ENCODE peak calls at places on chromosomes 6 and 20, in eight cellular contexts. I is fibroblast of mammary gland, D is type B pancreatic cell, R is mammary epithelial cell, K is AG04449, P is GM13976, O is heart left ventricle, E is GM10248. Q is an unnamed sample.

GRCh38 chr20:17806739-17807441 is 107.1 kb downstream of the BANF2 start:
- DNase-seq in I (peak), E (no peak), O (peak), P (no peak), K (peak), R (no peak), D (no peak), Q (peak)

GRCh38 chr20:61251529-61252393 is at the start of gene CDH4:
- DNase-seq in O (no peak), I (no peak), P (no peak), E (no peak), K (no peak), R (peak), D (no peak), Q (no peak)

GRCh38 chr6:105429676-105430075 is 26.8 kb upstream of the PREP start:
- DNase-seq in K (no peak), P (no peak), I (peak), D (no peak), R (no peak), E (no peak), O (no peak), Q (no peak)

GRCh38 chr6:35686441-35686840 is 2.3 kb downstream of the FKBP5 start:
- DNase-seq in E (no peak), R (no peak), D (no peak), K (no peak), O (no peak), I (no peak), P (no peak), Q (no peak)

GRCh38 chr20:59677586-59677985 is 73.2 kb downstream of the PHACTR3 start:
- DNase-seq in R (no peak), O (no peak), K (no peak), I (no peak), P (no peak), D (no peak), E (no peak), Q (no peak)

GRCh38 chr6:3884007-3884745 is 35.0 kb downstream of the FAM50B start:
- DNase-seq in E (no peak), O (no peak), R (peak), P (no peak), D (no peak), I (peak), K (no peak), Q (peak)

GRCh38 chr6:1787894-1788293 is 178.2 kb downstream of the FOXC1 start:
- DNase-seq in D (no peak), I (peak), O (no peak), K (no peak), R (peak), E (no peak), P (no peak), Q (no peak)

GRCh38 chr6:22194188-22194921 is 102.5 kb downstream of the PRL start:
- DNase-seq in K (peak), P (peak), R (peak), E (peak), I (peak), D (no peak), O (no peak), Q (no peak)

GRCh38 chr6:166958926-166959861 is 2.8 kb upstream of the RNASET2 start:
- DNase-seq in D (no peak), P (no peak), I (peak), E (peak), K (no peak), O (peak), R (no peak), Q (no peak)

GRCh38 chr6:136989591-136990578 is 54.9 kb downstream of the IL20RA start:
- DNase-seq in O (peak), P (peak), E (no peak), R (no peak), D (no peak), I (no peak), K (no peak), Q (no peak)

GRCh38 chr6:7585287-7585930 is 4.6 kb upstream of the SNRNP48 start:
- DNase-seq in P (no peak), K (no peak), E (no peak), I (no peak), D (no peak), R (no peak), O (no peak), Q (no peak)

GRCh38 chr20:59779656-59780380 is 153.6 kb downstream of the SYCP2 start:
- DNase-seq in O (no peak), I (no peak), R (no peak), K (no peak), P (peak), D (no peak), E (no peak), Q (no peak)

GRCh38 chr6:138491020-138491419 is 8.3 kb downstream of the NHSL1 start:
- DNase-seq in O (no peak), E (no peak), P (no peak), K (no peak), R (no peak), D (no peak), I (no peak), Q (no peak)

GRCh38 chr20:64171211-64171610 is 7.0 kb downstream of the MYT1 start:
- DNase-seq in D (no peak), O (no peak), P (no peak), R (no peak), K (no peak), E (no peak), I (no peak), Q (no peak)

GRCh38 chr6:163036251-163036650 is 308.5 kb downstream of the PACRG start:
- DNase-seq in O (no peak), D (no peak), I (peak), P (no peak), R (no peak), E (no peak), K (no peak), Q (no peak)

GRCh38 chr6:35082733-35083403 is 58.3 kb downstream of the TCP11 start:
- DNase-seq in D (no peak), P (peak), O (peak), E (no peak), I (no peak), R (no peak), K (no peak), Q (no peak)

GRCh38 chr6:100573169-100573568 is 108.4 kb upstream of the SIM1 start:
- DNase-seq in K (no peak), R (peak), I (peak), O (no peak), P (no peak), D (no peak), E (no peak), Q (no peak)

GRCh38 chr20:40658509-40658908 is 30.5 kb downstream of the MAFB start:
- DNase-seq in D (no peak), I (no peak), E (no peak), O (no peak), P (no peak), R (no peak), K (no peak), Q (peak)

GRCh38 chr6:143410859-143411270 is 39.6 kb downstream of the ADAT2 start:
- DNase-seq in D (no peak), R (peak), P (no peak), O (no peak), K (peak), E (no peak), I (peak), Q (no peak)

GRCh38 chr20:38354227-38354626 is 7.9 kb downstream of the LBP start:
- DNase-seq in K (no peak), O (no peak), I (no peak), R (no peak), P (no peak), E (no peak), D (no peak), Q (no peak)

GRCh38 chr20:35237486-35237885 is 11.0 kb downstream of the MMP24 start:
- DNase-seq in E (no peak), P (no peak), K (no peak), O (no peak), R (no peak), D (no peak), I (peak), Q (no peak)

GRCh38 chr6:3269412-3269975 is 10.7 kb downstream of the PSMG4 start:
- DNase-seq in I (peak), D (no peak), P (no peak), E (no peak), R (no peak), K (no peak), O (no peak), Q (no peak)

GRCh38 chr20:61373055-61373399 is 121.0 kb downstream of the CDH4 start:
- DNase-seq in E (no peak), K (no peak), R (no peak), D (no peak), P (no peak), O (no peak), I (no peak), Q (no peak)

GRCh38 chr20:43727980-43728590 is 1.3 kb upstream of the GTSF1L start:
- DNase-seq in R (no peak), E (no peak), O (no peak), I (no peak), K (no peak), D (no peak), P (no peak), Q (no peak)

GRCh38 chr6:143507358-143508145 is 4.0 kb downstream of the FUCA2 start:
- DNase-seq in O (no peak), R (no peak), D (no peak), E (peak), I (peak), K (no peak), P (peak), Q (no peak)

GRCh38 chr6:87155920-87156600 is 695 bp downstream of the ZNF292 start:
- DNase-seq in I (peak), O (peak), P (peak), D (peak), K (no peak), E (peak), R (peak), Q (peak)

GRCh38 chr6:1726341-1726763 is 116.6 kb downstream of the FOXC1 start:
- DNase-seq in I (no peak), D (no peak), P (no peak), R (no peak), E (no peak), O (no peak), K (no peak), Q (no peak)

GRCh38 chr20:24796236-24796635 is 152.8 kb upstream of the CST7 start:
- DNase-seq in D (no peak), K (no peak), E (no peak), I (no peak), P (no peak), O (no peak), R (no peak), Q (no peak)

GRCh38 chr6:44001318-44001868 is 125.9 kb downstream of the MRPL14 start:
- DNase-seq in O (peak), P (peak), K (no peak), D (no peak), E (peak), I (no peak), R (no peak), Q (no peak)
- TF ChIP-seq CTCF in O (peak), P (peak), K (peak), D (peak), E (peak), I (peak), R (peak), Q (no peak)

DNA sequence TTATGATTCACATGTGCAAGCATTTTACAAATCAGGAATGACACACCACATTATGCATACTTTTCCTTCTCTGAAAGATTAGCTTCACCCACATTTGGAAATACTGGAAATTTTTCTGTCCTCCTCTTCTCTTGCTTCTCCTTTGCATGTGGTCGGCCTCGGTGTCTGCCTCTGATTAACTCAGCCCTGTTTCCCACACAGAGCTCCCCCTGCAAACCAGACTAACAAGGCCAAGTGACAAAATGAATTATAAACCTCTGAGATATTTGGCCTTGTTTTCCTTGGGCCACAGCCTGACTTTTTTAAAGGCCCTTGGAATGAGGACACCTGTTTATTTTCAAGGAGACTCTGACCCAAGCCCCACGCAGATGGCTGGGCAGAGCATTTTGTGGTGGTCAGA is 9.0 kb upstream of the CCN6 start:
- DNase-seq in E (no peak), P (no peak), I (peak), K (peak), R (peak), O (no peak), D (no peak), Q (no peak)
- TF ChIP-seq CTCF in E (no peak), P (no peak), I (no peak), K (no peak), R (no peak), O (no peak), D (no peak), Q (no peak)

DNA sequence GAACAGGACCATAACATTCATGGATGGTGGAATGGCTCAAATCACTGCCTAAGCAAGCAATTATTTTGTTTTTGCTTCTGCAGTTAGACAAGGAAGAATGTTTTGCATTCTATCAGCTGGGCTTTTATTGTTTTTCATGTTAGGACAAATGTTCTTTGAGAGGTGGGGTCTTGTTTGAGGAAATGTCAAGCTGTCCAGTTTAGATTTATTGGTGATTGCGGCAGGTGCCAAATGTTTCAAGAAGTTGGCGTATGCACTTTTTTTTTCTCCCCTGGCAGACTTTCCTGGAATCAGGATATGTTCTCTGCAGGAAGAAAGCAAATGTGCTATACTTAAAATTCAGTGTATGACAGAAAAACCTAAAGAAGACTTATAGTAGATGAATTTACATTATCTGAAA is 81.0 kb upstream of the JAG1 start:
- DNase-seq in D (no peak), I (no peak), R (no peak), K (no peak), E (no peak), O (no peak), P (no peak), Q (no peak)
- TF ChIP-seq CTCF in D (no peak), I (no peak), R (no peak), K (no peak), E (no peak), O (no peak), P (no peak), Q (no peak)

GRCh38 chr20:56974499-56975250 is 291.8 kb downstream of the BMP7 start:
- DNase-seq in P (peak), D (no peak), E (peak), R (peak), I (peak), O (no peak), K (peak), Q (no peak)
- TF ChIP-seq CTCF in P (peak), D (peak), E (peak), R (peak), I (peak), O (no peak), K (peak), Q (peak)